ENCODE peak calls at places on chromosomes 1 and 21, in six cellular contexts. One of them, this sample, is unnamed.

GRCh38 chr1:85366391-85366790 is 90.0 kb upstream of the BCL10 start:
- DNase-seq in ovary: no peak
- DNase-seq in H1: no peak
- DNase-seq in transverse colon: no peak
- DNase-seq in SK-N-SH: no peak
- DNase-seq in stomach: no peak
- DNase-seq in this sample: no peak

GRCh38 chr1:53026254-53026653 is 35.8 kb upstream of the PODN start:
- DNase-seq in H1: no peak
- DNase-seq in SK-N-SH: no peak
- DNase-seq in stomach: no peak
- DNase-seq in transverse colon: no peak
- DNase-seq in ovary: no peak
- DNase-seq in this sample: no peak

GRCh38 chr1:206786212-206786886 is 14.1 kb upstream of the IL10 start:
- DNase-seq in stomach: no peak
- DNase-seq in ovary: no peak
- DNase-seq in transverse colon: no peak
- DNase-seq in H1: no peak
- DNase-seq in SK-N-SH: no peak
- DNase-seq in this sample: no peak

GRCh38 chr1:12075195-12076114 is 12.4 kb downstream of the TNFRSF8 start:
- DNase-seq in ovary: peak; percentile 85
- DNase-seq in stomach: no peak
- DNase-seq in transverse colon: no peak
- DNase-seq in SK-N-SH: no peak
- DNase-seq in H1: no peak
- DNase-seq in this sample: no peak

GRCh38 chr1:203327684-203328457 is 22.6 kb downstream of the BTG2 start:
- DNase-seq in ovary: peak; percentile 77
- DNase-seq in SK-N-SH: peak; percentile 83
- DNase-seq in stomach: peak; percentile 66
- DNase-seq in transverse colon: no peak
- DNase-seq in H1: no peak
- DNase-seq in this sample: peak; percentile 89

GRCh38 chr1:115648717-115649691 is 7.2 kb downstream of the VANGL1 start:
- DNase-seq in SK-N-SH: no peak
- DNase-seq in stomach: no peak
- DNase-seq in transverse colon: no peak
- DNase-seq in ovary: no peak
- DNase-seq in H1: no peak
- DNase-seq in this sample: no peak

GRCh38 chr21:42975886-42976608 is 1.7 kb downstream of the PKNOX1 start:
- DNase-seq in transverse colon: no peak
- DNase-seq in H1: no peak
- DNase-seq in ovary: no peak
- DNase-seq in SK-N-SH: no peak
- DNase-seq in stomach: no peak
- DNase-seq in this sample: no peak

GRCh38 chr1:245871881-245872280 is 635.2 kb downstream of the SMYD3 start:
- DNase-seq in H1: no peak
- DNase-seq in SK-N-SH: no peak
- DNase-seq in transverse colon: no peak
- DNase-seq in ovary: no peak
- DNase-seq in stomach: no peak
- DNase-seq in this sample: no peak

GRCh38 chr1:43537423-43538142 is 6.9 kb downstream of the PTPRF start:
- DNase-seq in stomach: peak; percentile 89
- DNase-seq in SK-N-SH: no peak
- DNase-seq in H1: no peak
- DNase-seq in ovary: no peak
- DNase-seq in transverse colon: peak; percentile 67
- DNase-seq in this sample: no peak
- H3K4me1 ChIP-seq in stomach: peaks cover 98% of the 10 kb centered on the region
- H3K4me1 ChIP-seq in SK-N-SH: no peaks in the 10 kb centered on the region
- H3K4me1 ChIP-seq in H1: peaks cover 7% of the 10 kb centered on the region
- H3K4me1 ChIP-seq in ovary: peaks cover 18% of the 10 kb centered on the region
- H3K4me1 ChIP-seq in transverse colon: peaks cover 44% of the 10 kb centered on the region
- H3K4me1 ChIP-seq in this sample: peaks cover 95% of the 10 kb centered on the region

GRCh38 chr1:2988256-2988655 is 33.0 kb upstream of the ACTRT2 start:
- DNase-seq in transverse colon: no peak
- DNase-seq in stomach: no peak
- DNase-seq in H1: no peak
- DNase-seq in SK-N-SH: no peak
- DNase-seq in ovary: no peak
- DNase-seq in this sample: no peak

GRCh38 chr1:2989185-2989584 is 32.1 kb upstream of the ACTRT2 start:
- DNase-seq in transverse colon: no peak
- DNase-seq in ovary: no peak
- DNase-seq in SK-N-SH: no peak
- DNase-seq in H1: no peak
- DNase-seq in stomach: no peak
- DNase-seq in this sample: peak; percentile 3

GRCh38 chr1:2985694-2986548 is 35.3 kb upstream of the ACTRT2 start:
- DNase-seq in H1: no peak
- DNase-seq in SK-N-SH: no peak
- DNase-seq in transverse colon: no peak
- DNase-seq in stomach: no peak
- DNase-seq in ovary: no peak
- DNase-seq in this sample: no peak

GRCh38 chr1:2986549-2987305 is 34.5 kb upstream of the ACTRT2 start:
- DNase-seq in stomach: no peak
- DNase-seq in SK-N-SH: no peak
- DNase-seq in transverse colon: no peak
- DNase-seq in H1: no peak
- DNase-seq in ovary: no peak
- DNase-seq in this sample: no peak

GRCh38 chr1:2987773-2988172 is 33.5 kb upstream of the ACTRT2 start:
- DNase-seq in transverse colon: no peak
- DNase-seq in H1: no peak
- DNase-seq in ovary: no peak
- DNase-seq in stomach: no peak
- DNase-seq in SK-N-SH: no peak
- DNase-seq in this sample: no peak
- TF ChIP-seq EP300 in transverse colon: no peak
- TF ChIP-seq EP300 in H1: no peak
- TF ChIP-seq EP300 in ovary: no peak
- TF ChIP-seq EP300 in stomach: no peak
- TF ChIP-seq EP300 in SK-N-SH: no peak
- TF ChIP-seq EP300 in this sample: no peak

DNA sequence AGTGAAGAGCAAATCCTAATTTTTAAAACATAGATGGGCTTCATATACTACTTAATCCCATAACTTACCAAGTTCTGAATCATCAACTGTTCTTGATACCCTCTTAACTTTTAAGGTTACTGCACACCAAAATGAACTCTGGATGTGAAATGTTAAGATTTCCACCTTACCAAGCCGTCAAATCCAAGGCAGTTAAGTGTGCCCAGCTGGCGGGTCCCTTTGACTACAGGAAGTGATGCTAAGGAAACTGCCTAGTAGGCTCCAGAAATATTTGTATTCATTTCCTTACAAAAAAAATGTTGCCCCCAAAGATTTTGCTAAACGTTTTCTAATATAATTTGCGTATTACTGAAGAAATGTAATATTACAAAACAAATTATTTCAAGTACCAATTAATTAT is 10.7 kb downstream of the NRIP1 start:
- DNase-seq in transverse colon: peak; percentile 28
- DNase-seq in stomach: no peak
- DNase-seq in ovary: no peak
- DNase-seq in SK-N-SH: no peak
- DNase-seq in H1: no peak
- DNase-seq in this sample: no peak
- H3K4me1 ChIP-seq in transverse colon: peaks cover 14% of the 10 kb centered on the region
- H3K4me1 ChIP-seq in stomach: peaks cover 98% of the 10 kb centered on the region
- H3K4me1 ChIP-seq in ovary: peaks cover 6% of the 10 kb centered on the region
- H3K4me1 ChIP-seq in SK-N-SH: no peaks in the 10 kb centered on the region
- H3K4me1 ChIP-seq in H1: peaks cover 11% of the 10 kb centered on the region
- H3K4me1 ChIP-seq in this sample: peaks cover 55% of the 10 kb centered on the region

GRCh38 chr1:151512326-151512725 is 1.1 kb downstream of the CGN start:
- DNase-seq in H1: no peak
- DNase-seq in transverse colon: no peak
- DNase-seq in ovary: no peak
- DNase-seq in SK-N-SH: no peak
- DNase-seq in stomach: no peak
- DNase-seq in this sample: no peak

GRCh38 chr1:151510614-151510956 is 602 bp upstream of the CGN start:
- DNase-seq in stomach: no peak
- DNase-seq in SK-N-SH: no peak
- DNase-seq in transverse colon: no peak
- DNase-seq in ovary: no peak
- DNase-seq in H1: no peak
- DNase-seq in this sample: no peak

GRCh38 chr1:151512801-151513625 is 1.8 kb downstream of the CGN start:
- DNase-seq in stomach: peak; percentile 90
- DNase-seq in H1: no peak
- DNase-seq in SK-N-SH: no peak
- DNase-seq in transverse colon: peak; percentile 86
- DNase-seq in ovary: no peak
- DNase-seq in this sample: no peak

GRCh38 chr1:151510957-151511635 is at the start of gene CGN:
- DNase-seq in transverse colon: peak; percentile 93
- DNase-seq in H1: peak; percentile 88
- DNase-seq in SK-N-SH: peak; percentile 99
- DNase-seq in ovary: peak; percentile 91
- DNase-seq in stomach: peak; percentile 93
- DNase-seq in this sample: peak; percentile 89

DNA sequence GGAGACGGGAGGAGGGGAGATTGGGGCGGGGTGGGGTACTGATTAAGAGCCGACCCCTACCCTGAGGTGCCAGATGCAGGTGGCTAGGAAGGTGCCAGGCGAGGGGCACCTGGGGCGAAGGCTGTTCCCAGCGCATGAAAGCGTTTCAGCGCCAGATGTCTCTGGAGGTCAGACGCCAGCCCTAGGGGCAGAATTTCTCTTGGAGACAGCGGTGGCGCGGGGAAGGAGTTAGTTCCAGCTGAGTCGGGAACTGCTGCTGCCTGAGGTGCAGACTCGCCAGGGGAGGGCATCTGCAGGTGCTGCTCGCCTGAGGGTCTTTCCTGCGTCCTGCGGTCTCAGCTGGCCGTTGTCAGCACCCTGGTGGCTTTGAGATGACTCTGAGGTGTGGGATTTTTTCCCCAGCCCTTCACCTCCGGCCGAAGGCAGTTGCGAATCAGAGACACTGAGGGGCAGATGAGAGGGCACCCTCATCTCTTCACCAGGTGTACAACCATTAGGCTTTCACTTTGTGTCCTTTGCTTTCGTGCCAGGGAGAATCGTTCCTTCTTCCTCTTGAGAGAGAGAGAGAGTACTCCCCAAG is 539 bp downstream of the CGN start:
- DNase-seq in ovary: peak; percentile 47
- DNase-seq in SK-N-SH: peak; percentile 63
- DNase-seq in transverse colon: peak; percentile 66
- DNase-seq in stomach: peak; percentile 65
- DNase-seq in H1: no peak
- DNase-seq in this sample: peak; percentile 83
- TF ChIP-seq EP300 in ovary: no peak
- TF ChIP-seq EP300 in SK-N-SH: no peak
- TF ChIP-seq EP300 in transverse colon: no peak
- TF ChIP-seq EP300 in stomach: no peak
- TF ChIP-seq EP300 in H1: no peak
- TF ChIP-seq EP300 in this sample: no peak

GRCh38 chr1:4275083-4275482 is 375.0 kb upstream of the C1orf174 start:
- DNase-seq in ovary: no peak
- DNase-seq in stomach: no peak
- DNase-seq in SK-N-SH: no peak
- DNase-seq in transverse colon: no peak
- DNase-seq in H1: no peak
- DNase-seq in this sample: no peak

GRCh38 chr1:4277598-4277997 is 376.8 kb upstream of the AJAP1 start:
- DNase-seq in stomach: no peak
- DNase-seq in transverse colon: no peak
- DNase-seq in ovary: no peak
- DNase-seq in H1: no peak
- DNase-seq in SK-N-SH: no peak
- DNase-seq in this sample: no peak

GRCh38 chr1:4273747-4274146 is 373.7 kb upstream of the C1orf174 start:
- DNase-seq in H1: no peak
- DNase-seq in stomach: no peak
- DNase-seq in ovary: no peak
- DNase-seq in transverse colon: no peak
- DNase-seq in SK-N-SH: no peak
- DNase-seq in this sample: no peak

GRCh38 chr1:4272568-4272967 is 372.5 kb upstream of the C1orf174 start:
- DNase-seq in stomach: no peak
- DNase-seq in SK-N-SH: no peak
- DNase-seq in H1: no peak
- DNase-seq in ovary: no peak
- DNase-seq in transverse colon: no peak
- DNase-seq in this sample: no peak

DNA sequence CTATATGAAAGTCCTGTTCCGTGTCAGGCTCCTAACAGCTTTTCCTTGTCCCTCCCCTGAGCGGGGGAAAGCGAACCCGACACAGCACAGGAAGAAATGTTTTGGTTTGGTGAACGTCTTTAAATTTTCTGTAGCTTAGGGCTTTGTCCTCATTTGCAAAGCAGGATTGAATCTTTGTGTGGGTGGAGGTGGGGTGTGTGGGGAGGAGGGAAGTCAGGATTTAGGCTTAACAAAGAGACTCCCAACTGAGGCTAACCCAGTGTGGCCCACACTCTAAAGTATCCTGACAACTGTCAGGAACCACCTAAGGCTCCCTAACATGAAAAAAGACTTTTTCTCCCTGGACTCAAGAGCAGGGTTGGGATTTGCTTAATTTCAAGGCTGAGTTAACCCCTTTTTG is 376.2 kb upstream of the C1orf174 start:
- DNase-seq in stomach: no peak
- DNase-seq in H1: no peak
- DNase-seq in ovary: no peak
- DNase-seq in SK-N-SH: no peak
- DNase-seq in transverse colon: no peak
- DNase-seq in this sample: no peak
- H3K4me1 ChIP-seq in stomach: no peaks in the 10 kb centered on the region
- H3K4me1 ChIP-seq in H1: no peaks in the 10 kb centered on the region
- H3K4me1 ChIP-seq in ovary: no peaks in the 10 kb centered on the region
- H3K4me1 ChIP-seq in SK-N-SH: no peaks in the 10 kb centered on the region
- H3K4me1 ChIP-seq in transverse colon: no peaks in the 10 kb centered on the region
- H3K4me1 ChIP-seq in this sample: no peaks in the 10 kb centered on the region

GRCh38 chr1:197951617-197952175 is 34.5 kb downstream of the LHX9 start:
- DNase-seq in stomach: no peak
- DNase-seq in transverse colon: no peak
- DNase-seq in ovary: no peak
- DNase-seq in H1: no peak
- DNase-seq in SK-N-SH: no peak
- DNase-seq in this sample: no peak
- TF ChIP-seq EP300 in stomach: no peak
- TF ChIP-seq EP300 in transverse colon: no peak
- TF ChIP-seq EP300 in ovary: no peak
- TF ChIP-seq EP300 in H1: no peak
- TF ChIP-seq EP300 in SK-N-SH: no peak
- TF ChIP-seq EP300 in this sample: no peak

This sample was measured in suprapubic skin.